ENCODE peak calls at places on chromosomes 6 and 20, in ten cellular contexts. One of them, this sample, is unnamed.

GRCh38 chr6:46993846-46994245 is 48.3 kb downstream of the ADGRF1 start:
- DNase-seq in CD4-positive, alpha-beta T cell: no peak
- DNase-seq in endothelial cell: no peak
- DNase-seq in neural crest cell: no peak
- DNase-seq in brain microvascular endothelial cell: peak
- DNase-seq in glutamatergic neuron: no peak
- DNase-seq in HFFc6: peak
- DNase-seq in CD8-positive, alpha-beta T cell: no peak
- DNase-seq in fibroblast of lung: peak
- DNase-seq in mesothelial cell of epicardium: no peak
- DNase-seq in this sample: peak

GRCh38 chr6:158909938-158910337 is 90.1 kb downstream of the RSPH3 start:
- DNase-seq in CD4-positive, alpha-beta T cell: no peak
- DNase-seq in endothelial cell: no peak
- DNase-seq in neural crest cell: no peak
- DNase-seq in brain microvascular endothelial cell: no peak
- DNase-seq in glutamatergic neuron: no peak
- DNase-seq in HFFc6: no peak
- DNase-seq in CD8-positive, alpha-beta T cell: no peak
- DNase-seq in fibroblast of lung: peak
- DNase-seq in mesothelial cell of epicardium: no peak
- DNase-seq in this sample: no peak

GRCh38 chr6:95576218-95576617 is 1.1 kb upstream of the MANEA start:
- DNase-seq in CD4-positive, alpha-beta T cell: no peak
- DNase-seq in endothelial cell: no peak
- DNase-seq in neural crest cell: no peak
- DNase-seq in brain microvascular endothelial cell: no peak
- DNase-seq in glutamatergic neuron: no peak
- DNase-seq in HFFc6: no peak
- DNase-seq in CD8-positive, alpha-beta T cell: no peak
- DNase-seq in fibroblast of lung: no peak
- DNase-seq in mesothelial cell of epicardium: no peak
- DNase-seq in this sample: no peak

GRCh38 chr6:166825553-166826145 is 130.7 kb downstream of the RNASET2 start:
- DNase-seq in CD4-positive, alpha-beta T cell: no peak
- DNase-seq in endothelial cell: no peak
- DNase-seq in neural crest cell: no peak
- DNase-seq in brain microvascular endothelial cell: peak
- DNase-seq in glutamatergic neuron: no peak
- DNase-seq in HFFc6: peak
- DNase-seq in CD8-positive, alpha-beta T cell: no peak
- DNase-seq in fibroblast of lung: peak
- DNase-seq in mesothelial cell of epicardium: no peak
- DNase-seq in this sample: no peak

GRCh38 chr20:36633285-36633772 is 12.7 kb downstream of the SLA2 start:
- DNase-seq in CD4-positive, alpha-beta T cell: no peak
- DNase-seq in endothelial cell: no peak
- DNase-seq in neural crest cell: no peak
- DNase-seq in brain microvascular endothelial cell: no peak
- DNase-seq in glutamatergic neuron: no peak
- DNase-seq in HFFc6: no peak
- DNase-seq in CD8-positive, alpha-beta T cell: no peak
- DNase-seq in fibroblast of lung: no peak
- DNase-seq in mesothelial cell of epicardium: no peak
- DNase-seq in this sample: no peak

GRCh38 chr6:87702589-87702945 is 534 bp upstream of the AKIRIN2 start:
- DNase-seq in CD4-positive, alpha-beta T cell: no peak
- DNase-seq in endothelial cell: no peak
- DNase-seq in neural crest cell: no peak
- DNase-seq in brain microvascular endothelial cell: peak
- DNase-seq in glutamatergic neuron: no peak
- DNase-seq in HFFc6: peak
- DNase-seq in CD8-positive, alpha-beta T cell: no peak
- DNase-seq in fibroblast of lung: peak
- DNase-seq in mesothelial cell of epicardium: no peak
- DNase-seq in this sample: no peak

GRCh38 chr20:62089393-62089792 is 23.7 kb upstream of the TAF4 start:
- DNase-seq in CD4-positive, alpha-beta T cell: no peak
- DNase-seq in endothelial cell: no peak
- DNase-seq in neural crest cell: no peak
- DNase-seq in brain microvascular endothelial cell: no peak
- DNase-seq in glutamatergic neuron: no peak
- DNase-seq in HFFc6: no peak
- DNase-seq in CD8-positive, alpha-beta T cell: no peak
- DNase-seq in fibroblast of lung: no peak
- DNase-seq in mesothelial cell of epicardium: no peak
- DNase-seq in this sample: no peak

GRCh38 chr6:7758456-7758855 is 32.6 kb downstream of the BMP6 start:
- DNase-seq in CD4-positive, alpha-beta T cell: no peak
- DNase-seq in endothelial cell: no peak
- DNase-seq in neural crest cell: no peak
- DNase-seq in brain microvascular endothelial cell: peak
- DNase-seq in glutamatergic neuron: no peak
- DNase-seq in HFFc6: peak
- DNase-seq in CD8-positive, alpha-beta T cell: no peak
- DNase-seq in fibroblast of lung: peak
- DNase-seq in mesothelial cell of epicardium: no peak
- DNase-seq in this sample: peak

GRCh38 chr6:112117554-112117953 is 30.2 kb downstream of the FAM229B start:
- DNase-seq in CD4-positive, alpha-beta T cell: no peak
- DNase-seq in endothelial cell: no peak
- DNase-seq in neural crest cell: no peak
- DNase-seq in brain microvascular endothelial cell: peak
- DNase-seq in glutamatergic neuron: no peak
- DNase-seq in HFFc6: peak
- DNase-seq in CD8-positive, alpha-beta T cell: no peak
- DNase-seq in fibroblast of lung: peak
- DNase-seq in mesothelial cell of epicardium: no peak
- DNase-seq in this sample: no peak

GRCh38 chr6:7451321-7451720 is 61.7 kb downstream of the RIOK1 start:
- DNase-seq in CD4-positive, alpha-beta T cell: no peak
- DNase-seq in endothelial cell: no peak
- DNase-seq in neural crest cell: no peak
- DNase-seq in brain microvascular endothelial cell: no peak
- DNase-seq in glutamatergic neuron: no peak
- DNase-seq in HFFc6: no peak
- DNase-seq in CD8-positive, alpha-beta T cell: no peak
- DNase-seq in fibroblast of lung: no peak
- DNase-seq in mesothelial cell of epicardium: no peak
- DNase-seq in this sample: no peak

GRCh38 chr6:144796070-144796469 is 510.9 kb downstream of the UTRN start:
- DNase-seq in CD4-positive, alpha-beta T cell: no peak
- DNase-seq in endothelial cell: no peak
- DNase-seq in neural crest cell: no peak
- DNase-seq in brain microvascular endothelial cell: no peak
- DNase-seq in glutamatergic neuron: no peak
- DNase-seq in HFFc6: no peak
- DNase-seq in CD8-positive, alpha-beta T cell: no peak
- DNase-seq in fibroblast of lung: no peak
- DNase-seq in mesothelial cell of epicardium: no peak
- DNase-seq in this sample: no peak

GRCh38 chr6:26329763-26330511 is 35.1 kb upstream of the BTN3A2 start:
- DNase-seq in CD4-positive, alpha-beta T cell: peak
- DNase-seq in endothelial cell: peak
- DNase-seq in neural crest cell: peak
- DNase-seq in brain microvascular endothelial cell: peak
- DNase-seq in glutamatergic neuron: peak
- DNase-seq in HFFc6: peak
- DNase-seq in CD8-positive, alpha-beta T cell: peak
- DNase-seq in fibroblast of lung: peak
- DNase-seq in mesothelial cell of epicardium: no peak
- DNase-seq in this sample: no peak

GRCh38 chr6:2554651-2555050 is 196.1 kb downstream of the MYLK4 start:
- DNase-seq in CD4-positive, alpha-beta T cell: no peak
- DNase-seq in endothelial cell: no peak
- DNase-seq in neural crest cell: no peak
- DNase-seq in brain microvascular endothelial cell: no peak
- DNase-seq in glutamatergic neuron: no peak
- DNase-seq in HFFc6: no peak
- DNase-seq in CD8-positive, alpha-beta T cell: no peak
- DNase-seq in fibroblast of lung: no peak
- DNase-seq in mesothelial cell of epicardium: no peak
- DNase-seq in this sample: no peak

GRCh38 chr6:121436966-121437756 is 1.7 kb downstream of the GJA1 start:
- DNase-seq in CD4-positive, alpha-beta T cell: no peak
- DNase-seq in endothelial cell: peak
- DNase-seq in neural crest cell: peak
- DNase-seq in brain microvascular endothelial cell: peak
- DNase-seq in glutamatergic neuron: peak
- DNase-seq in HFFc6: peak
- DNase-seq in CD8-positive, alpha-beta T cell: no peak
- DNase-seq in fibroblast of lung: peak
- DNase-seq in mesothelial cell of epicardium: peak
- DNase-seq in this sample: no peak

GRCh38 chr6:157314705-157315321 is 8.5 kb downstream of the TMEM242 start:
- DNase-seq in CD4-positive, alpha-beta T cell: no peak
- DNase-seq in endothelial cell: no peak
- DNase-seq in neural crest cell: no peak
- DNase-seq in brain microvascular endothelial cell: peak
- DNase-seq in glutamatergic neuron: no peak
- DNase-seq in HFFc6: peak
- DNase-seq in CD8-positive, alpha-beta T cell: no peak
- DNase-seq in fibroblast of lung: peak
- DNase-seq in mesothelial cell of epicardium: no peak
- DNase-seq in this sample: peak
- TF ChIP-seq CTCF in CD4-positive, alpha-beta T cell: peak
- TF ChIP-seq CTCF in endothelial cell: peak
- TF ChIP-seq CTCF in neural crest cell: peak
- TF ChIP-seq CTCF in brain microvascular endothelial cell: peak
- TF ChIP-seq CTCF in glutamatergic neuron: peak
- TF ChIP-seq CTCF in HFFc6: peak
- TF ChIP-seq CTCF in CD8-positive, alpha-beta T cell: peak
- TF ChIP-seq CTCF in fibroblast of lung: peak
- TF ChIP-seq CTCF in mesothelial cell of epicardium: peak
- TF ChIP-seq CTCF in this sample: peak

DNA sequence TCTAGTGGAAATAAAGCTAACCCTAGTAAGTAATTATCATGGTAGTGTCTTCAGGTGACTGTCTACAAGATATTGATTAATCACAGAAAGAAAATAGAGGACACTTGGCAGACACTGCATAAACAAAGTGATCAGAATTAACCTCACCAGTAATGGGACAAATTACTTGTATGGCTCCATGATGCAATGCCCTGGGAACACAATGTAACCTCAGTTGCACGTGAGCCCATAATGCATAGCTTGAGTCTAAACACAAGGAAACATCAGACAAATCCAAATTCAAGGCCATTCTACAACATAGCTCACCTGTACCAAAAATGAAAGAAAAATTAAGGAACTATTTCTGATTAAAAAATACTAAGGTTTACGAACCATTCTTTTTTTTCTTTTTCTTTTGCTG is 92.4 kb upstream of the SSTR4 start:
- DNase-seq in CD4-positive, alpha-beta T cell: no peak
- DNase-seq in endothelial cell: no peak
- DNase-seq in neural crest cell: no peak
- DNase-seq in brain microvascular endothelial cell: no peak
- DNase-seq in glutamatergic neuron: no peak
- DNase-seq in HFFc6: no peak
- DNase-seq in CD8-positive, alpha-beta T cell: no peak
- DNase-seq in fibroblast of lung: no peak
- DNase-seq in mesothelial cell of epicardium: no peak
- DNase-seq in this sample: no peak
- TF ChIP-seq CTCF in CD4-positive, alpha-beta T cell: no peak
- TF ChIP-seq CTCF in endothelial cell: no peak
- TF ChIP-seq CTCF in neural crest cell: no peak
- TF ChIP-seq CTCF in brain microvascular endothelial cell: no peak
- TF ChIP-seq CTCF in glutamatergic neuron: no peak
- TF ChIP-seq CTCF in HFFc6: no peak
- TF ChIP-seq CTCF in CD8-positive, alpha-beta T cell: no peak
- TF ChIP-seq CTCF in fibroblast of lung: no peak
- TF ChIP-seq CTCF in mesothelial cell of epicardium: no peak
- TF ChIP-seq CTCF in this sample: no peak

GRCh38 chr20:7694940-7695567 is 245.2 kb downstream of the HAO1 start:
- DNase-seq in CD4-positive, alpha-beta T cell: no peak
- DNase-seq in endothelial cell: no peak
- DNase-seq in neural crest cell: no peak
- DNase-seq in brain microvascular endothelial cell: no peak
- DNase-seq in glutamatergic neuron: no peak
- DNase-seq in HFFc6: no peak
- DNase-seq in CD8-positive, alpha-beta T cell: no peak
- DNase-seq in fibroblast of lung: peak
- DNase-seq in mesothelial cell of epicardium: no peak
- DNase-seq in this sample: no peak
- TF ChIP-seq CTCF in CD4-positive, alpha-beta T cell: no peak
- TF ChIP-seq CTCF in endothelial cell: no peak
- TF ChIP-seq CTCF in neural crest cell: no peak
- TF ChIP-seq CTCF in brain microvascular endothelial cell: no peak
- TF ChIP-seq CTCF in glutamatergic neuron: no peak
- TF ChIP-seq CTCF in HFFc6: no peak
- TF ChIP-seq CTCF in CD8-positive, alpha-beta T cell: no peak
- TF ChIP-seq CTCF in fibroblast of lung: no peak
- TF ChIP-seq CTCF in mesothelial cell of epicardium: no peak
- TF ChIP-seq CTCF in this sample: no peak

GRCh38 chr6:142945071-142945445 is at the start of gene HIVEP2:
- DNase-seq in CD4-positive, alpha-beta T cell: peak
- DNase-seq in endothelial cell: peak
- DNase-seq in neural crest cell: peak
- DNase-seq in brain microvascular endothelial cell: peak
- DNase-seq in glutamatergic neuron: peak
- DNase-seq in HFFc6: peak
- DNase-seq in CD8-positive, alpha-beta T cell: peak
- DNase-seq in fibroblast of lung: peak
- DNase-seq in mesothelial cell of epicardium: peak
- DNase-seq in this sample: no peak
- TF ChIP-seq CTCF in CD4-positive, alpha-beta T cell: no peak
- TF ChIP-seq CTCF in endothelial cell: no peak
- TF ChIP-seq CTCF in neural crest cell: no peak
- TF ChIP-seq CTCF in brain microvascular endothelial cell: peak
- TF ChIP-seq CTCF in glutamatergic neuron: no peak
- TF ChIP-seq CTCF in HFFc6: no peak
- TF ChIP-seq CTCF in CD8-positive, alpha-beta T cell: no peak
- TF ChIP-seq CTCF in fibroblast of lung: no peak
- TF ChIP-seq CTCF in mesothelial cell of epicardium: no peak
- TF ChIP-seq CTCF in this sample: peak

DNA sequence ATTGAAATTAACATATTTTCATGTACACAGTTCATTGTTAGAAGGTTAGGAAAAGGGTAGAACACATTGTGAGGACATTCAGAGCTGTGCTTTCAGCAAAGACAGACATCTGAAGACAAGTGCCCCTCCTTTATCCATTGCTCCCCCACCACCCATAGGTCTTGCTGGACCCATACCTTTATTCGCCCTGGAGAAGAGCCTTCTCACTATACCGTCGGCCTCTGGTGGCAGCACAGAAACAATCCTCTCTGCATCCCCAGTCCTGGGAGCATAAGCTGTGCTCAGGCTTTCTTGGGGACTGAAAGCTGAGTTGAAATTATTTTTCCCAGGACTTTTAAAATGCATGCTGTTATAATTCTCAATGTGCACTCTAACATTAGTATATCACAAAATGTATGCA is 372.3 kb downstream of the EPHA7 start:
- DNase-seq in CD4-positive, alpha-beta T cell: no peak
- DNase-seq in endothelial cell: no peak
- DNase-seq in neural crest cell: no peak
- DNase-seq in brain microvascular endothelial cell: no peak
- DNase-seq in glutamatergic neuron: no peak
- DNase-seq in HFFc6: no peak
- DNase-seq in CD8-positive, alpha-beta T cell: no peak
- DNase-seq in fibroblast of lung: no peak
- DNase-seq in mesothelial cell of epicardium: no peak
- DNase-seq in this sample: no peak
- TF ChIP-seq CTCF in CD4-positive, alpha-beta T cell: no peak
- TF ChIP-seq CTCF in endothelial cell: no peak
- TF ChIP-seq CTCF in neural crest cell: no peak
- TF ChIP-seq CTCF in brain microvascular endothelial cell: no peak
- TF ChIP-seq CTCF in glutamatergic neuron: no peak
- TF ChIP-seq CTCF in HFFc6: no peak
- TF ChIP-seq CTCF in CD8-positive, alpha-beta T cell: no peak
- TF ChIP-seq CTCF in fibroblast of lung: no peak
- TF ChIP-seq CTCF in mesothelial cell of epicardium: no peak
- TF ChIP-seq CTCF in this sample: no peak

This sample was measured in epithelial cell of proximal tubule.